ENCODE peak calls at places on chromosomes 12 and 14, in six cellular contexts. F is OCI-M1, G is HS-27A, V is posterior vena cava, O is HEK293T, W is iris pigment epithelial cell. D is an unnamed sample.

GRCh38 chr12:85836716-85837100 is 499 bp upstream of the RASSF9 start:
- DNase-seq in F (no peak), G (no peak), V (no peak), O (no peak), W (no peak), D (no peak)

GRCh38 chr12:11965258-11965910 is 105.4 kb upstream of the BCL2L14 start:
- DNase-seq in F (no peak), G (no peak), V (no peak), O (no peak), W (no peak), D (no peak)

GRCh38 chr12:124479680-124480468 is 87.5 kb downstream of the NCOR2 start:
- DNase-seq in F (no peak), G (no peak), V (no peak), O (no peak), W (no peak), D (no peak)

GRCh38 chr14:95467657-95468056 is 48.8 kb downstream of the SYNE3 start:
- DNase-seq in F (no peak), G (no peak), V (peak; percentile 78), O (no peak), W (no peak), D (no peak)

GRCh38 chr12:47715877-47716548 is 9.3 kb downstream of the ENDOU start:
- DNase-seq in F (no peak), G (no peak), V (no peak), O (no peak), W (no peak), D (no peak)

GRCh38 chr12:9694220-9694619 is 24.7 kb downstream of the CLEC2D start:
- DNase-seq in F (no peak), G (no peak), V (no peak), O (no peak), W (no peak), D (no peak)

GRCh38 chr14:105470812-105471771 is 3.5 kb upstream of the CRIP2 start:
- DNase-seq in F (no peak), G (no peak), V (no peak), O (peak; percentile 42), W (no peak), D (no peak)

GRCh38 chr12:116382456-116382902 is 105.0 kb upstream of the MED13L start:
- DNase-seq in F (no peak), G (no peak), V (peak; percentile 31), O (no peak), W (peak; percentile 51), D (no peak)

GRCh38 chr12:109715310-109716091 is 1.9 kb downstream of the FAM222A start:
- DNase-seq in F (no peak), G (no peak), V (no peak), O (no peak), W (no peak), D (no peak)

GRCh38 chr14:22664261-22664660 is 20.1 kb upstream of the OR6J1 start:
- DNase-seq in F (no peak), G (no peak), V (no peak), O (peak; percentile 64), W (peak; percentile 45), D (no peak)

GRCh38 chr12:47798481-47798948 is 21.2 kb downstream of the HDAC7 start:
- DNase-seq in F (no peak), G (no peak), V (peak; percentile 80), O (no peak), W (no peak), D (no peak)

GRCh38 chr12:107329569-107330324 is 236.4 kb upstream of the CRY1 start:
- DNase-seq in F (no peak), G (no peak), V (no peak), O (no peak), W (peak; percentile 89), D (no peak)

GRCh38 chr12:80553316-80553715 is 109.3 kb downstream of the PTPRQ start:
- DNase-seq in F (no peak), G (peak; percentile 73), V (no peak), O (no peak), W (peak; percentile 95), D (peak; percentile 12)

GRCh38 chr14:101335061-101335661 is 226.1 kb upstream of the DIO3 start:
- DNase-seq in F (no peak), G (no peak), V (no peak), O (no peak), W (peak; percentile 13), D (no peak)

GRCh38 chr12:96397756-96398421 is 2.4 kb downstream of the CDK17 start:
- DNase-seq in F (peak; percentile 48), G (no peak), V (no peak), O (no peak), W (peak; percentile 28), D (no peak)

GRCh38 chr12:4246116-4246515 is 27.4 kb upstream of the CCND2 start:
- DNase-seq in F (no peak), G (no peak), V (no peak), O (no peak), W (no peak), D (no peak)

GRCh38 chr12:46382425-46382973 is 9.9 kb upstream of the SLC38A2 start:
- DNase-seq in F (no peak), G (no peak), V (no peak), O (no peak), W (no peak), D (no peak)

GRCh38 chr12:1473418-1473817 is 121.0 kb downstream of the FBXL14 start:
- DNase-seq in F (peak; percentile 9), G (no peak), V (no peak), O (no peak), W (peak; percentile 33), D (no peak)

GRCh38 chr12:93191461-93191860 is 186.3 kb upstream of the NUDT4 start:
- DNase-seq in F (no peak), G (no peak), V (no peak), O (no peak), W (no peak), D (no peak)

GRCh38 chr12:46858368-46858767 is 32.6 kb upstream of the SLC38A4 start:
- DNase-seq in F (no peak), G (no peak), V (no peak), O (no peak), W (no peak), D (no peak)

GRCh38 chr14:89624500-89625156 is 207.6 kb upstream of the FOXN3 start:
- DNase-seq in F (no peak), G (no peak), V (no peak), O (no peak), W (no peak), D (no peak)

GRCh38 chr14:39847191-39847590 is 415.0 kb upstream of the FBXO33 start:
- DNase-seq in F (no peak), G (no peak), V (no peak), O (no peak), W (peak; percentile 8), D (no peak)

GRCh38 chr12:13472690-13473089 is 276.2 kb downstream of the EMP1 start:
- DNase-seq in F (no peak), G (no peak), V (no peak), O (no peak), W (peak; percentile 1), D (no peak)

GRCh38 chr12:52847335-52848102 is 1.3 kb downstream of the KRT78 start:
- DNase-seq in F (no peak), G (no peak), V (no peak), O (no peak), W (peak; percentile 22), D (no peak)

GRCh38 chr12:80230068-80230467 is 130.7 kb downstream of the OTOGL start:
- DNase-seq in F (peak; percentile 82), G (no peak), V (no peak), O (peak; percentile 60), W (peak; percentile 25), D (no peak)

GRCh38 chr12:131643581-131644452 is 67.1 kb upstream of the SFSWAP start:
- DNase-seq in F (no peak), G (no peak), V (no peak), O (no peak), W (no peak), D (no peak)

GRCh38 chr12:48824112-48824511 is 5.8 kb downstream of the CACNB3 start:
- DNase-seq in F (no peak), G (no peak), V (no peak), O (no peak), W (no peak), D (no peak)

GRCh38 chr12:92142251-92142896 is 3.3 kb downstream of the BTG1 start:
- DNase-seq in F (no peak), G (no peak), V (no peak), O (no peak), W (no peak), D (no peak)

GRCh38 chr12:104752883-104753282 is 205.2 kb downstream of the SLC41A2 start:
- DNase-seq in F (no peak), G (no peak), V (no peak), O (no peak), W (no peak), D (no peak)

GRCh38 chr12:3275171-3276041 is 198.2 kb downstream of the TSPAN9 start:
- DNase-seq in F (peak; percentile 79), G (peak; percentile 47), V (peak; percentile 92), O (peak; percentile 83), W (peak; percentile 63), D (no peak)

GRCh38 chr14:28756896-28757570 is 9.6 kb upstream of the FOXG1 start:
- DNase-seq in F (peak; percentile 5), G (no peak), V (no peak), O (no peak), W (peak; percentile 72), D (no peak)

GRCh38 chr12:28237423-28237822 is 47.2 kb downstream of the CCDC91 start:
- DNase-seq in F (peak; percentile 46), G (no peak), V (no peak), O (no peak), W (peak; percentile 9), D (no peak)

D was measured in glomerular endothelial cell.